ENCODE peak calls at places on chromosome 19, in five cellular contexts. M is IMR-90, L is NCI-H510A treated with DMSO at 0.1 percent for 48 hours, Y is mesenteric fat pad, V is Kasumi-1. D is an unnamed sample.

GRCh38 chr19:42412223-42412622 is 15.0 kb downstream of the LIPE start:
- DNase-seq in M (no peak), Y (no peak), V (no peak), L (no peak), D (no peak)

GRCh38 chr19:17027428-17027816 is 812 bp upstream of the CPAMD8 start:
- DNase-seq in V (no peak), Y (no peak), L (no peak), M (no peak), D (no peak)

GRCh38 chr19:7210359-7210758 is 83.9 kb downstream of the INSR start:
- DNase-seq in L (no peak), V (no peak), M (no peak), Y (no peak), D (no peak)

GRCh38 chr19:30882411-30883005 is 466.7 kb downstream of the TSHZ3 start:
- DNase-seq in L (no peak), M (no peak), Y (peak; percentile 33), V (no peak), D (no peak)

GRCh38 chr19:8612807-8613171 is 2.3 kb upstream of the ADAMTS10 start:
- DNase-seq in M (no peak), L (no peak), V (no peak), Y (no peak), D (no peak)

GRCh38 chr19:3176715-3177501 is 1.7 kb upstream of the S1PR4 start:
- DNase-seq in V (no peak), L (no peak), M (peak; percentile 67), Y (no peak), D (peak; percentile 63)

GRCh38 chr19:907183-907853 is 5.7 kb downstream of the R3HDM4 start:
- DNase-seq in L (no peak), V (no peak), M (no peak), Y (no peak), D (no peak)

GRCh38 chr19:35099155-35099896 is 16.3 kb upstream of the FXYD3 start:
- DNase-seq in V (no peak), L (no peak), M (no peak), Y (no peak), D (no peak)

GRCh38 chr19:31656507-31656906 is 307.3 kb upstream of the TSHZ3 start:
- DNase-seq in V (no peak), L (no peak), Y (no peak), M (no peak), D (no peak)

GRCh38 chr19:7191946-7192691 is 102.1 kb downstream of the INSR start:
- DNase-seq in M (no peak), Y (no peak), V (peak; percentile 28), L (no peak), D (peak; percentile 68)

GRCh38 chr19:46536391-46536790 is 40.7 kb upstream of the PNMA8B start:
- DNase-seq in Y (peak; percentile 45), V (no peak), L (no peak), M (no peak), D (no peak)

GRCh38 chr19:39083983-39084731 is at the start of gene ACP7:
- DNase-seq in Y (no peak), V (no peak), M (no peak), L (no peak), D (no peak)

GRCh38 chr19:53730391-53730790 is 93.7 kb downstream of the NLRP12 start:
- DNase-seq in L (no peak), M (no peak), Y (no peak), V (no peak), D (no peak)

GRCh38 chr19:10552596-10553053 is 8.9 kb downstream of the ATG4D start:
- DNase-seq in V (no peak), Y (no peak), L (peak; percentile 13), M (no peak), D (no peak)

GRCh38 chr19:2631213-2631821 is 71.2 kb downstream of the GNG7 start:
- DNase-seq in L (no peak), Y (no peak), M (peak; percentile 12), V (peak; percentile 78), D (peak; percentile 5)

GRCh38 chr19:2552859-2553258 is 76.9 kb downstream of the GADD45B start:
- DNase-seq in L (no peak), M (no peak), Y (no peak), V (peak; percentile 90), D (no peak)

GRCh38 chr19:31675187-31675913 is 326.1 kb upstream of the TSHZ3 start:
- DNase-seq in V (no peak), L (no peak), Y (no peak), M (peak; percentile 59), D (peak; percentile 50)

GRCh38 chr19:39582442-39582841 is 19.9 kb upstream of the LGALS13 start:
- DNase-seq in V (no peak), Y (no peak), M (no peak), L (no peak), D (no peak)

GRCh38 chr19:41746593-41747227 is 8.6 kb upstream of the CEACAM6 start:
- DNase-seq in V (peak; percentile 76), L (peak; percentile 91), M (peak; percentile 39), Y (no peak), D (peak; percentile 45)

GRCh38 chr19:8056533-8056932 is 4.0 kb downstream of the CCL25 start:
- DNase-seq in M (no peak), L (no peak), V (no peak), Y (no peak), D (no peak)

GRCh38 chr19:53034948-53035675 is 9.4 kb upstream of the ERVV-2 start:
- DNase-seq in M (no peak), L (no peak), V (no peak), Y (no peak), D (no peak)

GRCh38 chr19:17611462-17612244 is 56.2 kb downstream of the COLGALT1 start:
- DNase-seq in Y (no peak), V (no peak), L (no peak), M (no peak), D (no peak)

GRCh38 chr19:49398001-49398615 is 10.1 kb downstream of the KASH5 start:
- DNase-seq in M (no peak), Y (no peak), L (no peak), V (no peak), D (no peak)

GRCh38 chr19:27905074-27905473 is 1307.9 kb downstream of the UQCRFS1 start:
- DNase-seq in M (no peak), Y (no peak), V (no peak), L (no peak), D (no peak)

GRCh38 chr19:48561412-48561811 is 9.4 kb downstream of the SULT2B1 start:
- DNase-seq in V (no peak), M (no peak), L (no peak), Y (no peak), D (no peak)

GRCh38 chr19:29526730-29527499 is 1.1 kb downstream of the VSTM2B start:
- DNase-seq in Y (no peak), M (no peak), L (no peak), V (no peak), D (no peak)

D was measured in AG10803.